ENCODE peak calls at places on chromosomes 16 and 17, in five cellular contexts. P, F, E, D and I are unnamed samples.

GRCh38 chr17:15404116-15404730 is 62.8 kb upstream of the TEKT3 start:
- DNase-seq in P (no peak), F (peak; percentile 21), E (no peak), D (no peak), I (no peak)

GRCh38 chr16:58040945-58041627 is 15.5 kb downstream of the MMP15 start:
- DNase-seq in P (no peak), F (no peak), E (no peak), D (no peak), I (no peak)

GRCh38 chr16:13036600-13036999 is 135.2 kb downstream of the SHISA9 start:
- DNase-seq in P (no peak), F (peak; percentile 74), E (no peak), D (no peak), I (peak; percentile 39)

GRCh38 chr16:88439016-88439415 is 14.1 kb upstream of the ZFPM1 start:
- DNase-seq in P (no peak), F (no peak), E (no peak), D (no peak), I (no peak)

GRCh38 chr16:58306327-58306726 is 11.5 kb upstream of the PRSS54 start:
- DNase-seq in P (no peak), F (no peak), E (no peak), D (peak; percentile 44), I (no peak)

GRCh38 chr16:54473201-54473993 is 186.8 kb upstream of the IRX3 start:
- DNase-seq in P (no peak), F (no peak), E (no peak), D (no peak), I (no peak)

GRCh38 chr17:38716368-38717005 is 11.4 kb downstream of the MLLT6 start:
- DNase-seq in P (no peak), F (no peak), E (no peak), D (no peak), I (no peak)

GRCh38 chr16:78127130-78127529 is 27.7 kb downstream of the WWOX start:
- DNase-seq in P (no peak), F (no peak), E (no peak), D (no peak), I (no peak)

GRCh38 chr16:82240111-82240510 is 70.1 kb upstream of the MPHOSPH6 start:
- DNase-seq in P (no peak), F (no peak), E (no peak), D (no peak), I (no peak)

GRCh38 chr17:73011016-73011486 is 81.4 kb downstream of the SLC39A11 start:
- DNase-seq in P (no peak), F (no peak), E (no peak), D (no peak), I (no peak)

GRCh38 chr17:8794636-8795035 is 4.5 kb downstream of the MFSD6L start:
- DNase-seq in P (no peak), F (no peak), E (no peak), D (no peak), I (no peak)

GRCh38 chr16:76583466-76583865 is 306.3 kb downstream of the CNTNAP4 start:
- DNase-seq in P (no peak), F (no peak), E (peak; percentile 29), D (no peak), I (no peak)

GRCh38 chr17:17055286-17056166 is 13.3 kb downstream of the MPRIP start:
- DNase-seq in P (no peak), F (peak; percentile 51), E (no peak), D (peak; percentile 6), I (no peak)

GRCh38 chr16:17149904-17150483 is 320.8 kb downstream of the XYLT1 start:
- DNase-seq in P (no peak), F (peak; percentile 51), E (no peak), D (no peak), I (no peak)

GRCh38 chr16:71671165-71671564 is 45.2 kb downstream of the MARVELD3 start:
- DNase-seq in P (no peak), F (no peak), E (no peak), D (no peak), I (no peak)

GRCh38 chr16:83768976-83769375 is 38.8 kb upstream of the HSBP1 start:
- DNase-seq in P (no peak), F (no peak), E (no peak), D (no peak), I (no peak)